ENCODE peak calls at places on chromosomes 11 and 22, in eight cellular contexts. Z is naive thymus-derived CD4-positive, alpha-beta T cell; F is dorsolateral prefrontal cortex; O is GM20000; G is frontal cortex; S is uterus; K is D341Med; X is mesendoderm. W is an unnamed sample.

GRCh38 chr22:22901578-22902218 is 14.1 kb downstream of the IGLL5 start:
- DNase-seq in Z (no peak), F (no peak), O (no peak), G (no peak), S (no peak), K (no peak), X (no peak), W (no peak)

GRCh38 chr11:76808158-76808557 is 25.0 kb downstream of the TSKU start:
- DNase-seq in Z (no peak), F (no peak), O (no peak), G (no peak), S (no peak), K (no peak), X (no peak), W (no peak)

GRCh38 chr22:20109411-20110358 is 6.2 kb upstream of the RANBP1 start:
- DNase-seq in Z (no peak), F (no peak), O (no peak), G (no peak), S (no peak), K (no peak), X (no peak), W (no peak)

GRCh38 chr11:118921121-118921928 is 4.4 kb downstream of the BCL9L start:
- DNase-seq in Z (no peak), F (no peak), O (no peak), G (peak), S (peak), K (no peak), X (peak), W (peak)

GRCh38 chr22:24986816-24987215 is 34.3 kb downstream of the KIAA1671 start:
- DNase-seq in Z (no peak), F (no peak), O (no peak), G (no peak), S (no peak), K (no peak), X (no peak), W (no peak)

GRCh38 chr11:126544311-126545056 is 189.0 kb downstream of the ST3GAL4 start:
- DNase-seq in Z (no peak), F (no peak), O (no peak), G (peak), S (peak), K (no peak), X (peak), W (no peak)

GRCh38 chr11:33635161-33635560 is 65.5 kb downstream of the C11orf91 start:
- DNase-seq in Z (no peak), F (peak), O (no peak), G (no peak), S (peak), K (no peak), X (no peak), W (no peak)

GRCh38 chr11:1153951-1154487 is 3.7 kb upstream of the MUC5AC start:
- DNase-seq in Z (no peak), F (no peak), O (peak), G (no peak), S (no peak), K (peak), X (peak), W (no peak)

GRCh38 chr11:81030186-81030585 is 1589.4 kb upstream of the TENM4 start:
- DNase-seq in Z (no peak), F (no peak), O (no peak), G (no peak), S (no peak), K (no peak), X (peak), W (no peak)

GRCh38 chr11:71080239-71081097 is 171.9 kb downstream of the SHANK2 start:
- DNase-seq in Z (no peak), F (peak), O (peak), G (peak), S (no peak), K (peak), X (peak), W (no peak)

GRCh38 chr11:116366980-116367640 is 405.7 kb downstream of the BUD13 start:
- DNase-seq in Z (no peak), F (no peak), O (no peak), G (no peak), S (no peak), K (no peak), X (peak), W (no peak)

GRCh38 chr11:1113405-1114201 is 38.9 kb downstream of the MUC2 start:
- DNase-seq in Z (no peak), F (peak), O (no peak), G (no peak), S (no peak), K (no peak), X (no peak), W (no peak)

GRCh38 chr22:26656896-26657851 is at the start of gene MIAT:
- DNase-seq in Z (peak), F (peak), O (peak), G (no peak), S (no peak), K (peak), X (peak), W (peak)

GRCh38 chr11:58788355-58789023 is 56.0 kb downstream of the GLYATL2 start:
- DNase-seq in Z (peak), F (no peak), O (peak), G (no peak), S (no peak), K (peak), X (peak), W (peak)

GRCh38 chr22:42189761-42190160 is 59.2 kb upstream of the CYP2D6 start:
- DNase-seq in Z (no peak), F (no peak), O (no peak), G (no peak), S (no peak), K (no peak), X (no peak), W (no peak)

GRCh38 chr22:33787645-33788456 is 132.4 kb downstream of the LARGE1 start:
- DNase-seq in Z (no peak), F (no peak), O (peak), G (no peak), S (no peak), K (no peak), X (no peak), W (no peak)

GRCh38 chr11:78156081-78156844 is 16.8 kb upstream of the ALG8 start:
- DNase-seq in Z (no peak), F (no peak), O (no peak), G (no peak), S (no peak), K (no peak), X (no peak), W (no peak)

GRCh38 chr22:22999473-22999872 is 70.8 kb upstream of the GNAZ start:
- DNase-seq in Z (no peak), F (no peak), O (no peak), G (no peak), S (no peak), K (no peak), X (no peak), W (no peak)

GRCh38 chr11:12841946-12842630 is 167.0 kb upstream of the RASSF10 start:
- DNase-seq in Z (no peak), F (no peak), O (no peak), G (no peak), S (peak), K (no peak), X (peak), W (no peak)

GRCh38 chr22:17368144-17368726 is 1.0 kb upstream of the CECR2 start:
- DNase-seq in Z (no peak), F (no peak), O (no peak), G (no peak), S (no peak), K (no peak), X (no peak), W (no peak)

W was measured in stimulated activated naive CD4-positive, alpha-beta T cell.